ENCODE peak calls at places on chromosomes 2 and 18, in nine cellular contexts. X is upper lobe of left lung, Q is PC-3, Z is BE2C, B is heart right ventricle, W is dorsolateral prefrontal cortex, O is esophagus squamous epithelium, U is pancreas, G is stomach. L is an unnamed sample.

GRCh38 chr2:109162999-109163398 is 34.0 kb downstream of the SH3RF3 start:
- DNase-seq in X (peak), Q (no peak), Z (no peak), B (peak), W (no peak), O (no peak), U (no peak), G (peak), L (no peak)

GRCh38 chr2:120678926-120679325 is 56.7 kb upstream of the GLI2 start:
- DNase-seq in X (no peak), Q (no peak), Z (no peak), B (no peak), W (no peak), O (no peak), U (no peak), G (no peak), L (no peak)

GRCh38 chr2:3348771-3349170 is 28.8 kb downstream of the EIPR1 start:
- DNase-seq in X (no peak), Q (no peak), Z (peak), B (no peak), W (peak), O (no peak), U (no peak), G (no peak), L (peak)

GRCh38 chr2:32752952-32753351 is 125.1 kb downstream of the TTC27 start:
- DNase-seq in X (no peak), Q (no peak), Z (no peak), B (no peak), W (no peak), O (no peak), U (no peak), G (no peak), L (no peak)

GRCh38 chr18:75100832-75101630 is 107.9 kb downstream of the PTGR3 start:
- DNase-seq in X (no peak), Q (no peak), Z (no peak), B (no peak), W (no peak), O (no peak), U (no peak), G (peak), L (no peak)

GRCh38 chr2:198220727-198221337 is 416.4 kb downstream of the PLCL1 start:
- DNase-seq in X (no peak), Q (no peak), Z (no peak), B (no peak), W (no peak), O (no peak), U (no peak), G (no peak), L (no peak)

GRCh38 chr2:43221660-43222471 is 4.5 kb downstream of the ZFP36L2 start:
- DNase-seq in X (peak), Q (peak), Z (peak), B (peak), W (peak), O (peak), U (peak), G (peak), L (peak)

GRCh38 chr2:176768185-176768584 is 444.4 kb upstream of the HNRNPA3 start:
- DNase-seq in X (no peak), Q (peak), Z (no peak), B (no peak), W (no peak), O (no peak), U (peak), G (no peak), L (no peak)

GRCh38 chr2:235324324-235324723 is 169.5 kb upstream of the AGAP1 start:
- DNase-seq in X (no peak), Q (no peak), Z (no peak), B (no peak), W (no peak), O (no peak), U (no peak), G (no peak), L (no peak)

GRCh38 chr2:3294066-3294465 is 83.6 kb downstream of the EIPR1 start:
- DNase-seq in X (peak), Q (no peak), Z (no peak), B (no peak), W (no peak), O (no peak), U (no peak), G (peak), L (no peak)

GRCh38 chr2:235640900-235641299 is 147.1 kb downstream of the AGAP1 start:
- DNase-seq in X (no peak), Q (no peak), Z (no peak), B (no peak), W (no peak), O (no peak), U (no peak), G (no peak), L (no peak)

GRCh38 chr2:233434666-233435375 is 80.5 kb downstream of the DGKD start:
- DNase-seq in X (peak), Q (no peak), Z (no peak), B (no peak), W (no peak), O (no peak), U (no peak), G (peak), L (no peak)

GRCh38 chr2:72917138-72917874 is at the start of gene EMX1:
- DNase-seq in X (peak), Q (peak), Z (no peak), B (no peak), W (peak), O (no peak), U (peak), G (peak), L (peak)

GRCh38 chr2:44273076-44273475 is 2.2 kb upstream of the SLC3A1 start:
- DNase-seq in X (no peak), Q (no peak), Z (no peak), B (no peak), W (no peak), O (no peak), U (no peak), G (no peak), L (no peak)

GRCh38 chr2:37326866-37327634 is 2.4 kb upstream of the PRKD3 start:
- DNase-seq in X (no peak), Q (no peak), Z (no peak), B (no peak), W (no peak), O (no peak), U (no peak), G (no peak), L (no peak)
- H3K4me3 ChIP-seq in X (no peak), Q (peak), Z (no peak), B (no peak), W (no peak), O (no peak), U (no peak), G (peak), L (no peak)

GRCh38 chr18:666177-666576 is 8.7 kb downstream of the TYMS start:
- DNase-seq in X (no peak), Q (peak), Z (no peak), B (no peak), W (no peak), O (no peak), U (no peak), G (no peak), L (no peak)
- TF ChIP-seq CTCF in X (no peak), Q (peak), Z (peak), B (no peak), W (no peak), O (no peak), U (no peak), G (no peak), L (no peak)

GRCh38 chr2:20012032-20012281 is 511 bp downstream of the MATN3 start:
- DNase-seq in X (no peak), Q (no peak), Z (no peak), B (no peak), W (no peak), O (no peak), U (no peak), G (no peak), L (no peak)

GRCh38 chr2:20008703-20009102 is 3.8 kb downstream of the MATN3 start:
- DNase-seq in X (no peak), Q (peak), Z (no peak), B (no peak), W (no peak), O (no peak), U (no peak), G (no peak), L (peak)

GRCh38 chr2:20012282-20013060 is at the start of gene MATN3:
- DNase-seq in X (peak), Q (peak), Z (no peak), B (peak), W (no peak), O (no peak), U (peak), G (peak), L (peak)

GRCh38 chr2:20013061-20013721 is 723 bp upstream of the MATN3 start:
- DNase-seq in X (no peak), Q (no peak), Z (no peak), B (no peak), W (no peak), O (no peak), U (no peak), G (no peak), L (no peak)

DNA sequence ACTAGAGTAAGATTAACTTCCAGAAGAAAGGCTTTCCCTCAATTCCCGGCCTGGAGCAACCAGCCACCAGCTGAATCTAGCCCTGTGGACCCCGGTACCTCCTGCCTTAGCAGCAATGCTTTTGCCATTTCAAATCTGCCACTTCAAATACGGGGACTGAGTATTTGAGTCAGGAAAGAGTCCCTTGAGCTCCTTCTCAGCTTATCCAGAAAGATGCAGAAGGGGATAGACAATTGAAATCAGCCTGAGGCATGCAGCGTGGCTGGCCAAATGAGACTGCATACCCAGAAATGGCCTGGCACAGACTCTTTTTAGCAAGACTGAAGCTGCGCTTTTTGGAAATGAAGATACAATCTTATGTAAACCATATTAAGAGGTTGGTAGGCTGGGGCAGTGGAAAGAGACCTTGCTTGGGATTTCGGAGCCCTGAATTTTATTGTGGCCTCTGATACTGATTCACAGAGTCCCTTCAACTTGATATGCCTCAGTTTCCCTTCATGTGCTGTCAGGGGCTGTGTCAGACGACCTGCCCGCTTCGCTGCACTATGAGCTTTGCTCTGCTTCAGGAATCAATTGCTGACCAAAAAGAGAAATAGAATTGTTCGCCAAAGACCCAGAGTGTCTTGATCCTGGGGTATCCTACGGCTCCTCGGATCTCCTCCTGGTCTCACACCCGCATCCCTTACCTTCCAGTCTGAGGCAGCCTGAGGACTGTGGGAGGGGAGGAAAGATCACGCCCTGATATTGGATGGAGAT is 1.0 kb downstream of the MATN3 start:
- DNase-seq in X (no peak), Q (no peak), Z (no peak), B (no peak), W (no peak), O (no peak), U (no peak), G (no peak), L (no peak)
- H3K4me3 ChIP-seq in X (no peak), Q (peak), Z (no peak), B (no peak), W (peak), O (peak), U (no peak), G (no peak), L (no peak)

GRCh38 chr2:179594268-179595112 is 266.9 kb downstream of the ZNF385B start:
- DNase-seq in X (no peak), Q (no peak), Z (no peak), B (no peak), W (no peak), O (no peak), U (no peak), G (no peak), L (no peak)

GRCh38 chr2:179592167-179592936 is 269.1 kb downstream of the ZNF385B start:
- DNase-seq in X (no peak), Q (peak), Z (no peak), B (no peak), W (no peak), O (no peak), U (no peak), G (no peak), L (no peak)

GRCh38 chr2:179596018-179596417 is 265.4 kb downstream of the ZNF385B start:
- DNase-seq in X (no peak), Q (peak), Z (no peak), B (no peak), W (no peak), O (no peak), U (no peak), G (no peak), L (peak)

GRCh38 chr2:179593323-179593722 is 268.1 kb downstream of the ZNF385B start:
- DNase-seq in X (no peak), Q (no peak), Z (no peak), B (no peak), W (no peak), O (no peak), U (no peak), G (no peak), L (no peak)

GRCh38 chr2:179595284-179595683 is 266.1 kb downstream of the ZNF385B start:
- DNase-seq in X (no peak), Q (peak), Z (no peak), B (no peak), W (no peak), O (no peak), U (no peak), G (no peak), L (peak)
- TF ChIP-seq CTCF in X (no peak), Q (peak), Z (no peak), B (no peak), W (no peak), O (no peak), U (no peak), G (no peak), L (no peak)

GRCh38 chr18:57437782-57438668 is 2.9 kb downstream of the ONECUT2 start:
- DNase-seq in X (no peak), Q (peak), Z (peak), B (no peak), W (peak), O (no peak), U (peak), G (no peak), L (peak)

GRCh38 chr18:57437433-57437781 is 2.2 kb downstream of the ONECUT2 start:
- DNase-seq in X (no peak), Q (no peak), Z (peak), B (no peak), W (no peak), O (no peak), U (no peak), G (no peak), L (no peak)

GRCh38 chr18:57439985-57440330 is 4.8 kb downstream of the ONECUT2 start:
- DNase-seq in X (no peak), Q (no peak), Z (no peak), B (no peak), W (no peak), O (no peak), U (no peak), G (no peak), L (no peak)

GRCh38 chr18:57439617-57439975 is 4.4 kb downstream of the ONECUT2 start:
- DNase-seq in X (no peak), Q (no peak), Z (no peak), B (no peak), W (no peak), O (no peak), U (peak), G (no peak), L (no peak)

DNA sequence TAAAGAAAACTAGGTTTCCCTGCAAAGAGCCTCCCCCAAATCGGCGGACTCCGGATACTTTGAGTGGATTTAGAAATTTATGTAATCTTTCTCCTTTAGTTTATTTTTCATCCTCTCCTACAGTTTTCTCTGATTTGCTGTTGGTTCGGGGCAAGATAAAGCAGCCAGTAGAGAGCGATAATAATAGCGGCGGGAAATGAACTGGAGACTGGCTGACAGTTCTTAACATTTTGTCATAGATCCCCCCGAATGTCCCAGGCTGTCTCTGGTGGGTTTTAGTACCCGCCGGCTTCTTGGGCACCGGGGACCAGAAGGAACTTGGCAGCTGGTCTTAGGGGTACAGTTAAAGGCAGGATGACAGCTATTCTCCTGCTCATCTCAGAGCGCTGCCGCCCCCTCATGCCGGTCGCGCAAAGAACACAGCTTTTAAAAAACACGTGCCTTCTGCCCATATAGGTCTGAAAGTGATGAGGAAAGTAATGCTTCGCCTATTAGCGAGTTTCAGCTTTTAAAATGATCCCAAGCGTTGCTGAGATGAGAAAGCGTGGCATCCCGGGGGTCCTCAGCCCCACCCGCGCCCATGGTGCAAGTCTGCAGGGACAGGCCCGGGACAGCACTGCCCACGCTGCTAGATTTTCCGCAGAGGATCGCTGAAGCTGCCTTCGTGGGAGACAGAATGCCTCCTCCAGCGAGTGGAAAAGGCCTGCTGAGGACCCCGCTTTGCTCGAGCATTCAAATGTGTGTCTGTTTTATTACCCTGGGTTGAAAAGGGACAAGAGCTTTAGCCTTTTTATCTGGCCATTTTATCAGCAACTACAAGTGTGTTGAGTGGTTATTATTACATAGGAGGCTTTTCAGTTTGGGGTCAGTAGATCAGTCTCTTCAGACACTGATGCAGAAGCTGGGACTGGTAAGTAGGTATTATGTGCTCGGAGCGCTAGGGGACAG is 3.8 kb downstream of the ONECUT2 start:
- DNase-seq in X (no peak), Q (no peak), Z (no peak), B (no peak), W (no peak), O (no peak), U (no peak), G (no peak), L (no peak)
- H3K4me3 ChIP-seq in X (no peak), Q (peak), Z (peak), B (peak), W (peak), O (no peak), U (no peak), G (no peak), L (no peak)

GRCh38 chr2:227363756-227364155 is 15.3 kb downstream of the TM4SF20 start:
- DNase-seq in X (no peak), Q (peak), Z (no peak), B (no peak), W (no peak), O (no peak), U (no peak), G (no peak), L (no peak)
- TF ChIP-seq CTCF in X (no peak), Q (peak), Z (peak), B (no peak), W (peak), O (no peak), U (no peak), G (no peak), L (no peak)

DNA sequence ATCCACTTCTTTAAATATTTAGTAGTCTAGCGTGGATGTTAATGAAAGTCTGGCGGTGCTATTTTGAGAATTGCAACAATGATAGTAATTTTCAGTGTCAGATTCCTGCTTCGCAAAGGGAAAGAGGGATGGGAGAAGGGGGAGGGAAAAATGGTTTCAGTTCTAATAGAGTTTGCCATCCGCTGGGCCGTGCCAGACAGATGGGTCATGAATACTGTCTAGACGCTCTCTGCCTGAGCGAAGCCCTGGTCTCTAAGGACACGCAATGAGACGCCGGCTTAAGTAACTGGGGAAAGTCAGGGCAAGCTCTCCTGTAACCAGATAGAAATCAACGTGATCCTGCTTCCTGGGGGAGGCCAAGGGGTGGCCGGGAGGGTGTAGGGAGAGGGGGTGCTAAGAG is 229.1 kb downstream of the LDLRAD4 start:
- DNase-seq in X (no peak), Q (no peak), Z (no peak), B (no peak), W (no peak), O (no peak), U (no peak), G (no peak), L (no peak)
- H3K4me3 ChIP-seq in X (no peak), Q (no peak), Z (no peak), B (no peak), W (peak), O (peak), U (no peak), G (no peak), L (no peak)

L was measured in epithelial cell of esophagus.